ENCODE peak calls at places on chromosomes 5 and 9, in four cellular contexts. O, Q, X and H are unnamed samples.

GRCh38 chr9:97747201-97747965 is 50.2 kb upstream of the XPA start:
- DNase-seq in O (no peak), Q (no peak), X (no peak), H (no peak)

GRCh38 chr9:38682713-38683112 is 37.2 kb downstream of the FAM240B start:
- DNase-seq in O (no peak), Q (no peak), X (no peak), H (no peak)

GRCh38 chr9:92426501-92426900 is 2.2 kb upstream of the OMD start:
- DNase-seq in O (no peak), Q (no peak), X (no peak), H (no peak)

GRCh38 chr5:149408252-149409099 is 29.4 kb upstream of the IL17B start:
- DNase-seq in O (no peak), Q (peak; percentile 43), X (no peak), H (no peak)

GRCh38 chr5:25107878-25108277 is 463.1 kb upstream of the CDH10 start:
- DNase-seq in O (no peak), Q (no peak), X (no peak), H (no peak)

GRCh38 chr9:135951889-135952663 is 9.1 kb downstream of the UBAC1 start:
- DNase-seq in O (no peak), Q (no peak), X (no peak), H (no peak)

GRCh38 chr5:154143121-154143725 is 47.3 kb upstream of the GALNT10 start:
- DNase-seq in O (no peak), Q (no peak), X (no peak), H (no peak)

GRCh38 chr9:134534661-134535080 is 106.9 kb upstream of the COL5A1 start:
- DNase-seq in O (peak; percentile 37), Q (no peak), X (no peak), H (no peak)

GRCh38 chr9:135769489-135770202 is 67.7 kb downstream of the KCNT1 start:
- DNase-seq in O (no peak), Q (no peak), X (no peak), H (no peak)

GRCh38 chr9:113772121-113772885 is 103.8 kb upstream of the ZNF618 start:
- DNase-seq in O (no peak), Q (no peak), X (no peak), H (no peak)

GRCh38 chr9:2722715-2723114 is 5.4 kb downstream of the KCNV2 start:
- DNase-seq in O (no peak), Q (no peak), X (no peak), H (no peak)

GRCh38 chr5:153480401-153480800 is 10.1 kb upstream of the GRIA1 start:
- DNase-seq in O (no peak), Q (no peak), X (no peak), H (no peak)

GRCh38 chr5:144072518-144072927 is 97.9 kb downstream of the YIPF5 start:
- DNase-seq in O (no peak), Q (no peak), X (no peak), H (no peak)

GRCh38 chr9:5800969-5801738 is 31.8 kb downstream of the ERMP1 start:
- DNase-seq in O (no peak), Q (no peak), X (no peak), H (no peak)

GRCh38 chr5:38403407-38403806 is 145.0 kb downstream of the EGFLAM start:
- DNase-seq in O (no peak), Q (no peak), X (no peak), H (no peak)

GRCh38 chr5:171857537-171857936 is 71.9 kb downstream of the SMIM23 start:
- DNase-seq in O (no peak), Q (no peak), X (no peak), H (no peak)

GRCh38 chr9:69326261-69326660 is 1.2 kb downstream of the ENTREP1 start:
- DNase-seq in O (no peak), Q (no peak), X (no peak), H (no peak)

GRCh38 chr9:128575469-128575868 is 23.1 kb downstream of the SPTAN1 start:
- DNase-seq in O (no peak), Q (peak; percentile 68), X (no peak), H (no peak)

GRCh38 chr5:89878733-89879132 is 530.8 kb downstream of the CETN3 start:
- DNase-seq in O (no peak), Q (no peak), X (no peak), H (no peak)

GRCh38 chr5:135245521-135246499 is 153.2 kb downstream of the MACROH2A1 start:
- DNase-seq in O (peak; percentile 39), Q (peak; percentile 41), X (no peak), H (peak; percentile 31)

GRCh38 chr5:20972419-20972925 is 984.5 kb upstream of the CDH18 start:
- DNase-seq in O (no peak), Q (peak; percentile 64), X (no peak), H (no peak)

GRCh38 chr9:121945281-121945680 is 147.8 kb downstream of the TTLL11 start:
- DNase-seq in O (no peak), Q (no peak), X (no peak), H (no peak)

GRCh38 chr5:1480217-1480616 is 35.0 kb upstream of the SLC6A3 start:
- DNase-seq in O (peak; percentile 76), Q (peak; percentile 81), X (no peak), H (no peak)

GRCh38 chr5:154850255-154851062 is at the start of gene FAXDC2:
- DNase-seq in O (peak; percentile 89), Q (peak; percentile 91), X (no peak), H (peak; percentile 88)